ENCODE peak calls at places on chromosomes 13 and 19, in four cellular contexts. One of them, this sample, is unnamed.

GRCh38 chr13:100875392-100876043 is 200.9 kb upstream of the TMTC4 start:
- DNase-seq in foreskin fibroblast: peak; percentile 89
- DNase-seq in epithelial cell of esophagus: peak; percentile 27
- DNase-seq in posterior cingulate gyrus: no peak
- DNase-seq in this sample: peak; percentile 83

GRCh38 chr19:42762782-42763181 is 2.7 kb downstream of the PSG8 start:
- DNase-seq in foreskin fibroblast: peak; percentile 11
- DNase-seq in epithelial cell of esophagus: no peak
- DNase-seq in posterior cingulate gyrus: no peak
- DNase-seq in this sample: no peak

GRCh38 chr19:42172261-42172660 is 40.0 kb upstream of the POU2F2 start:
- DNase-seq in foreskin fibroblast: no peak
- DNase-seq in epithelial cell of esophagus: no peak
- DNase-seq in posterior cingulate gyrus: no peak
- DNase-seq in this sample: no peak

GRCh38 chr19:38291855-38292254 is 12.2 kb upstream of the C19orf33 start:
- DNase-seq in foreskin fibroblast: no peak
- DNase-seq in epithelial cell of esophagus: no peak
- DNase-seq in posterior cingulate gyrus: no peak
- DNase-seq in this sample: no peak

GRCh38 chr13:97946951-97947588 is 6.4 kb upstream of the IPO5 start:
- DNase-seq in foreskin fibroblast: peak; percentile 93
- DNase-seq in epithelial cell of esophagus: peak; percentile 94
- DNase-seq in posterior cingulate gyrus: no peak
- DNase-seq in this sample: peak; percentile 88

GRCh38 chr13:106560791-106561190 is 7.1 kb downstream of the ARGLU1 start:
- DNase-seq in foreskin fibroblast: no peak
- DNase-seq in epithelial cell of esophagus: no peak
- DNase-seq in posterior cingulate gyrus: no peak
- DNase-seq in this sample: no peak

GRCh38 chr19:43605875-43606568 is 5.9 kb upstream of the SRRM5 start:
- DNase-seq in foreskin fibroblast: no peak
- DNase-seq in epithelial cell of esophagus: no peak
- DNase-seq in posterior cingulate gyrus: no peak
- DNase-seq in this sample: no peak

GRCh38 chr13:99267927-99268326 is 9.7 kb upstream of the GPR18 start:
- DNase-seq in foreskin fibroblast: no peak
- DNase-seq in epithelial cell of esophagus: no peak
- DNase-seq in posterior cingulate gyrus: no peak
- DNase-seq in this sample: no peak

GRCh38 chr19:33546656-33547055 is 25.1 kb upstream of the PEPD start:
- DNase-seq in foreskin fibroblast: no peak
- DNase-seq in epithelial cell of esophagus: no peak
- DNase-seq in posterior cingulate gyrus: no peak
- DNase-seq in this sample: no peak

GRCh38 chr13:51919531-51919930 is 57.8 kb downstream of the CCDC70 start:
- DNase-seq in foreskin fibroblast: no peak
- DNase-seq in epithelial cell of esophagus: no peak
- DNase-seq in posterior cingulate gyrus: no peak
- DNase-seq in this sample: no peak

GRCh38 chr19:1210227-1210538 is 4.6 kb downstream of the STK11 start:
- DNase-seq in foreskin fibroblast: no peak
- DNase-seq in epithelial cell of esophagus: no peak
- DNase-seq in posterior cingulate gyrus: no peak
- DNase-seq in this sample: no peak

This sample was measured in MCF 10A.